ENCODE peak calls at places on chromosome 1, in ten cellular contexts. U is posterior cingulate gyrus; Z is amniotic epithelial cell; R is stimulated activated naive CD4-positive, alpha-beta T cell treated with Interleukin-2 at 50 U/mL for 16 hours; T is aorta; O is lower leg skin; A is stimulated activated CD4-positive, alpha-beta T cell treated with anti-CD3 and anti-CD28 coated beads, Interleukin-1b, Interleukin-23, amount 100 ng/mL, for 4 hours; V is stimulated activated CD8-positive, alpha-beta memory T cell treated with anti-CD3 and anti-CD28 coated beads, Interleukin-7, amount 100 ng/mL, for 4 hours; S is HS-27A; Y is small intestine. P is an unnamed sample.

GRCh38 chr1:203152158-203153034 is 23.2 kb downstream of the MYBPH start:
- DNase-seq in U (no peak), Z (peak; percentile 60), R (no peak), T (no peak), O (no peak), A (no peak), V (no peak), S (no peak), Y (no peak), P (no peak)

GRCh38 chr1:167659876-167660275 is 29.8 kb downstream of the RCSD1 start:
- DNase-seq in U (no peak), Z (no peak), R (no peak), T (no peak), O (no peak), A (no peak), V (no peak), S (no peak), Y (no peak), P (no peak)

GRCh38 chr1:234875328-234875952 is 253.2 kb downstream of the TOMM20 start:
- DNase-seq in U (no peak), Z (no peak), R (no peak), T (peak; percentile 65), O (no peak), A (no peak), V (no peak), S (no peak), Y (peak; percentile 33), P (no peak)

GRCh38 chr1:228315484-228315944 is 91.1 kb downstream of the TRIM11 start:
- DNase-seq in U (no peak), Z (no peak), R (no peak), T (no peak), O (peak; percentile 67), A (no peak), V (no peak), S (no peak), Y (no peak), P (no peak)

GRCh38 chr1:180672105-180672504 is 40.3 kb downstream of the XPR1 start:
- DNase-seq in U (no peak), Z (peak; percentile 13), R (no peak), T (no peak), O (no peak), A (no peak), V (no peak), S (no peak), Y (no peak), P (no peak)

GRCh38 chr1:219120625-219121544 is 52.8 kb upstream of the LYPLAL1 start:
- DNase-seq in U (no peak), Z (peak; percentile 80), R (no peak), T (no peak), O (peak; percentile 87), A (no peak), V (no peak), S (no peak), Y (no peak), P (peak; percentile 59)

GRCh38 chr1:231844986-231845502 is 218.5 kb downstream of the DISC1 start:
- DNase-seq in U (no peak), Z (no peak), R (no peak), T (peak; percentile 76), O (no peak), A (no peak), V (no peak), S (no peak), Y (peak; percentile 20), P (no peak)

GRCh38 chr1:42456754-42457089 is 379 bp downstream of the PPCS start:
- DNase-seq in U (peak; percentile 19), Z (peak; percentile 63), R (peak; percentile 52), T (no peak), O (peak; percentile 85), A (peak; percentile 33), V (peak; percentile 45), S (peak; percentile 12), Y (peak; percentile 76), P (no peak)

GRCh38 chr1:166166400-166166699 is 451 bp downstream of the FAM78B start:
- DNase-seq in U (no peak), Z (no peak), R (no peak), T (peak; percentile 74), O (no peak), A (peak; percentile 5), V (no peak), S (no peak), Y (no peak), P (no peak)

GRCh38 chr1:185956881-185957280 is 222.7 kb downstream of the HMCN1 start:
- DNase-seq in U (no peak), Z (no peak), R (no peak), T (no peak), O (no peak), A (no peak), V (no peak), S (no peak), Y (no peak), P (no peak)

GRCh38 chr1:37325509-37326437 is 148.6 kb upstream of the ZC3H12A start:
- DNase-seq in U (no peak), Z (no peak), R (no peak), T (peak; percentile 9), O (no peak), A (no peak), V (no peak), S (no peak), Y (no peak), P (no peak)

GRCh38 chr1:225635649-225636048 is 17.3 kb downstream of the ENAH start:
- DNase-seq in U (no peak), Z (no peak), R (no peak), T (no peak), O (no peak), A (no peak), V (no peak), S (no peak), Y (no peak), P (no peak)

GRCh38 chr1:233723387-233723786 is 109.5 kb downstream of the KCNK1 start:
- DNase-seq in U (no peak), Z (no peak), R (no peak), T (no peak), O (no peak), A (no peak), V (no peak), S (no peak), Y (no peak), P (no peak)